ENCODE peak calls at places on chromosomes 16 and 17, in five cellular contexts. W is fibroblast of pulmonary artery, P is NCI-H1105, U is HAP-1, K is GM13977. T is an unnamed sample.

GRCh38 chr16:30948087-30948955 is 547 bp upstream of the ORAI3 start:
- DNase-seq in K (peak; percentile 59), U (peak; percentile 81), P (peak; percentile 98), W (peak; percentile 99), T (no peak)

GRCh38 chr17:43416998-43417891 is 18.5 kb downstream of the ARL4D start:
- DNase-seq in K (no peak), U (no peak), W (peak; percentile 70), P (peak; percentile 5), T (no peak)

GRCh38 chr16:67884684-67885083 is at the start of gene NRN1L:
- DNase-seq in W (peak; percentile 91), U (no peak), K (no peak), P (peak; percentile 69), T (no peak)

GRCh38 chr17:45129426-45129939 is 2.8 kb downstream of the PLCD3 start:
- DNase-seq in K (no peak), W (no peak), U (peak; percentile 8), P (no peak), T (no peak)

GRCh38 chr17:62882878-62883277 is 74.8 kb upstream of the MARCHF10 start:
- DNase-seq in W (peak; percentile 52), U (no peak), P (no peak), K (no peak), T (no peak)

GRCh38 chr16:15054357-15055140 is 1.3 kb downstream of the NTAN1 start:
- DNase-seq in P (no peak), K (no peak), U (no peak), W (no peak), T (no peak)

GRCh38 chr17:73393962-73394361 is 82.2 kb upstream of the CDC42EP4 start:
- DNase-seq in P (no peak), K (no peak), U (no peak), W (no peak), T (no peak)

GRCh38 chr16:20300312-20301097 is 26.8 kb downstream of the GP2 start:
- DNase-seq in U (peak; percentile 57), K (peak; percentile 67), P (no peak), W (peak; percentile 62), T (peak; percentile 12)

GRCh38 chr17:79410681-79411080 is 200.2 kb downstream of the RBFOX3 start:
- DNase-seq in P (peak; percentile 50), K (no peak), W (no peak), U (no peak), T (no peak)

GRCh38 chr17:2057714-2058520 is 3.0 kb downstream of the HIC1 start:
- DNase-seq in P (no peak), U (no peak), W (peak; percentile 59), K (no peak), T (no peak)

GRCh38 chr17:83176956-83177583 is 97.7 kb downstream of the METRNL start:
- DNase-seq in K (no peak), P (no peak), W (no peak), U (no peak), T (no peak)

GRCh38 chr17:378068-378467 is 25.5 kb upstream of the RPH3AL start:
- DNase-seq in W (no peak), K (no peak), U (no peak), P (no peak), T (no peak)

GRCh38 chr17:81544281-81544974 is 7.7 kb downstream of the FAAP100 start:
- DNase-seq in W (no peak), P (no peak), U (no peak), K (no peak), T (no peak)

GRCh38 chr16:67454104-67454503 is 23.2 kb downstream of the HSD11B2 start:
- DNase-seq in W (no peak), P (no peak), K (no peak), U (no peak), T (no peak)

GRCh38 chr16:70691223-70692129 is 5.6 kb upstream of the MTSS2 start:
- DNase-seq in K (no peak), U (no peak), W (peak; percentile 88), P (no peak), T (no peak)

GRCh38 chr16:83397601-83398000 is 410.2 kb upstream of the HSBP1 start:
- DNase-seq in K (no peak), W (peak; percentile 2), P (no peak), U (no peak), T (no peak)

T was measured in Jurkat, Clone E6-1.